ENCODE peak calls at places on chromosomes 11 and 22, in nine cellular contexts. One of them, this sample, is unnamed. For H3K36me3 and H3K27me3, the result is how much of the 10 kb centered on the place peaks cover.

GRCh38 chr22:35552186-35552842 is 11.7 kb downstream of the RASD2 start:
- DNase-seq in ovary: no peak
- DNase-seq in GM23248: peak
- DNase-seq in CD4-positive, alpha-beta memory T cell: peak
- DNase-seq in MM.1S: peak
- DNase-seq in colonic mucosa: peak
- DNase-seq in GM06990: peak
- DNase-seq in breast epithelium: no peak
- DNase-seq in aorta: no peak
- DNase-seq in this sample: peak

GRCh38 chr11:296206-296975 is 2.9 kb downstream of the IFITM5 start:
- DNase-seq in CD4-positive, alpha-beta memory T cell: no peak
- DNase-seq in GM06990: peak
- DNase-seq in ovary: no peak
- DNase-seq in GM23248: no peak
- DNase-seq in aorta: peak
- DNase-seq in MM.1S: no peak
- DNase-seq in breast epithelium: no peak
- DNase-seq in colonic mucosa: no peak
- DNase-seq in this sample: no peak

GRCh38 chr11:32939046-32939445 is 46.4 kb downstream of the QSER1 start:
- DNase-seq in GM06990: no peak
- DNase-seq in aorta: no peak
- DNase-seq in ovary: no peak
- DNase-seq in CD4-positive, alpha-beta memory T cell: no peak
- DNase-seq in breast epithelium: no peak
- DNase-seq in MM.1S: peak
- DNase-seq in GM23248: no peak
- DNase-seq in colonic mucosa: no peak
- DNase-seq in this sample: no peak

GRCh38 chr11:120599816-120600420 is 88.4 kb downstream of the GRIK4 start:
- DNase-seq in breast epithelium: no peak
- DNase-seq in MM.1S: no peak
- DNase-seq in GM06990: no peak
- DNase-seq in aorta: peak
- DNase-seq in ovary: no peak
- DNase-seq in GM23248: no peak
- DNase-seq in colonic mucosa: no peak
- DNase-seq in CD4-positive, alpha-beta memory T cell: no peak
- DNase-seq in this sample: no peak

GRCh38 chr22:31039393-31039792 is 41.7 kb upstream of the SMTN start:
- DNase-seq in GM06990: no peak
- DNase-seq in colonic mucosa: no peak
- DNase-seq in MM.1S: no peak
- DNase-seq in GM23248: peak
- DNase-seq in ovary: peak
- DNase-seq in aorta: no peak
- DNase-seq in breast epithelium: no peak
- DNase-seq in CD4-positive, alpha-beta memory T cell: no peak
- DNase-seq in this sample: no peak

GRCh38 chr11:6862961-6863360 is at the start of gene OR10A2:
- DNase-seq in breast epithelium: no peak
- DNase-seq in aorta: no peak
- DNase-seq in GM06990: no peak
- DNase-seq in MM.1S: no peak
- DNase-seq in colonic mucosa: no peak
- DNase-seq in CD4-positive, alpha-beta memory T cell: no peak
- DNase-seq in GM23248: peak
- DNase-seq in ovary: no peak
- DNase-seq in this sample: no peak

GRCh38 chr22:26612652-26613051 is 5.2 kb downstream of the CRYBB1 start:
- DNase-seq in GM23248: no peak
- DNase-seq in ovary: no peak
- DNase-seq in CD4-positive, alpha-beta memory T cell: no peak
- DNase-seq in breast epithelium: no peak
- DNase-seq in aorta: no peak
- DNase-seq in colonic mucosa: no peak
- DNase-seq in MM.1S: no peak
- DNase-seq in GM06990: no peak
- DNase-seq in this sample: no peak

GRCh38 chr22:19108807-19109197 is 13.4 kb downstream of the DGCR2 start:
- DNase-seq in CD4-positive, alpha-beta memory T cell: no peak
- DNase-seq in aorta: peak
- DNase-seq in ovary: no peak
- DNase-seq in MM.1S: no peak
- DNase-seq in breast epithelium: no peak
- DNase-seq in GM06990: no peak
- DNase-seq in GM23248: no peak
- DNase-seq in colonic mucosa: no peak
- DNase-seq in this sample: no peak

GRCh38 chr11:93143800-93144199 is 54.0 kb downstream of the SLC36A4 start:
- DNase-seq in GM23248: no peak
- DNase-seq in breast epithelium: no peak
- DNase-seq in ovary: no peak
- DNase-seq in GM06990: peak
- DNase-seq in colonic mucosa: no peak
- DNase-seq in CD4-positive, alpha-beta memory T cell: no peak
- DNase-seq in aorta: no peak
- DNase-seq in MM.1S: no peak
- DNase-seq in this sample: no peak

DNA sequence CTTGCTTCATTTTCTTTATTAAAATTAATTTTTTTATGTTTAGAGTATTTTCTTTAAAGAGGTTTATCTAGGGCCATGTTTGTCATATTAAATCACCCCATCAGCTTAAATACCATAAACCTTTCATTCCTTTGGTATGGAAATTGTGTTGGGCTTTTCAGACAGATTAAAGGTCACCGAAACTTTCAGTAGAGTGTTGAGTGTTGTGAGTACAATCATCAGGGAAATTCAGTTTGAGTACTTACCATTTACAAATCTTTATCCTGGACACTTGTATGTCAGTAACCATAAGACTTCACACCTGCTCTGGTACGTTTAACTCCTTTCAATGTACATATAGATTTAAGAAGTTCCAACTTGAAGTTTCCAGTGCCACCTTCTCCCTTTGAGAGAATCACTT is 12.0 kb downstream of the PRMT3 start:
- DNase-seq in GM23248: no peak
- DNase-seq in GM06990: no peak
- DNase-seq in ovary: no peak
- DNase-seq in colonic mucosa: no peak
- DNase-seq in CD4-positive, alpha-beta memory T cell: no peak
- DNase-seq in aorta: no peak
- DNase-seq in MM.1S: no peak
- DNase-seq in breast epithelium: no peak
- DNase-seq in this sample: no peak
- H3K36me3 ChIP-seq in GM23248: under half
- H3K36me3 ChIP-seq in GM06990: under half
- H3K36me3 ChIP-seq in ovary: under half
- H3K36me3 ChIP-seq in colonic mucosa: under half
- H3K36me3 ChIP-seq in CD4-positive, alpha-beta memory T cell: under half
- H3K36me3 ChIP-seq in aorta: under half
- H3K36me3 ChIP-seq in MM.1S: under half
- H3K36me3 ChIP-seq in breast epithelium: under half
- H3K36me3 ChIP-seq in this sample: under half

GRCh38 chr11:35470616-35471015 is 51.3 kb upstream of the SLC1A2 start:
- DNase-seq in GM23248: no peak
- DNase-seq in CD4-positive, alpha-beta memory T cell: no peak
- DNase-seq in ovary: no peak
- DNase-seq in colonic mucosa: no peak
- DNase-seq in GM06990: no peak
- DNase-seq in breast epithelium: no peak
- DNase-seq in MM.1S: no peak
- DNase-seq in aorta: no peak
- DNase-seq in this sample: no peak

GRCh38 chr11:35464308-35464707 is 45.0 kb upstream of the SLC1A2 start:
- DNase-seq in GM23248: peak
- DNase-seq in breast epithelium: no peak
- DNase-seq in CD4-positive, alpha-beta memory T cell: no peak
- DNase-seq in MM.1S: no peak
- DNase-seq in GM06990: no peak
- DNase-seq in colonic mucosa: no peak
- DNase-seq in aorta: no peak
- DNase-seq in ovary: no peak
- DNase-seq in this sample: no peak

GRCh38 chr11:35463211-35463810 is 44.0 kb upstream of the SLC1A2 start:
- DNase-seq in ovary: no peak
- DNase-seq in colonic mucosa: no peak
- DNase-seq in breast epithelium: no peak
- DNase-seq in GM06990: no peak
- DNase-seq in GM23248: no peak
- DNase-seq in MM.1S: no peak
- DNase-seq in CD4-positive, alpha-beta memory T cell: no peak
- DNase-seq in aorta: no peak
- DNase-seq in this sample: no peak

GRCh38 chr11:35461917-35462316 is 42.6 kb upstream of the SLC1A2 start:
- DNase-seq in MM.1S: no peak
- DNase-seq in GM23248: no peak
- DNase-seq in breast epithelium: no peak
- DNase-seq in aorta: no peak
- DNase-seq in ovary: no peak
- DNase-seq in colonic mucosa: no peak
- DNase-seq in CD4-positive, alpha-beta memory T cell: no peak
- DNase-seq in GM06990: no peak
- DNase-seq in this sample: no peak

DNA sequence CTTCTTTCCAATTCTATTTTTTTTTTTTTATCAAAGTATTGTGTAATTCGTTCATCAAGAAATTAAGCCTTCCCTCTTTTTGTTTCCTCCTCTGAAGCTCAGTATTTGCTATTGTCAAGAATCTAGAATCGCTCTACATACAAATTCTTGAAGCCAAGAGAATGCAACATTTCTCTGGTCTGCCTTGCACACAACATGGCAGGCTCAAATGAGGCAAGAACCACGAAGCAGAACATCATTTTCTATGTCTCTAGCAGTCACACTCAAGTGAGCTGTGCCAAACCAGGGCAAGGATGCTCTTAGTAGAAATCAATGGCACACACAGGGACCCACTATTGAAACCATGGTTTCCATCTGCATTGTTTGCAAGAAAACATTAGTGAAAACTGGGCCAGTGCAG is 46.7 kb upstream of the SLC1A2 start:
- DNase-seq in ovary: no peak
- DNase-seq in MM.1S: no peak
- DNase-seq in breast epithelium: no peak
- DNase-seq in GM06990: no peak
- DNase-seq in colonic mucosa: no peak
- DNase-seq in CD4-positive, alpha-beta memory T cell: no peak
- DNase-seq in GM23248: no peak
- DNase-seq in aorta: no peak
- DNase-seq in this sample: no peak
- H3K27me3 ChIP-seq in ovary: under half
- H3K27me3 ChIP-seq in MM.1S: under half
- H3K27me3 ChIP-seq in breast epithelium: under half
- H3K27me3 ChIP-seq in GM06990: under half
- H3K27me3 ChIP-seq in colonic mucosa: under half
- H3K27me3 ChIP-seq in CD4-positive, alpha-beta memory T cell: under half
- H3K27me3 ChIP-seq in GM23248: under half
- H3K27me3 ChIP-seq in aorta: under half
- H3K27me3 ChIP-seq in this sample: under half

GRCh38 chr22:24566899-24567511 is 11.2 kb downstream of the SNRPD3 start:
- DNase-seq in colonic mucosa: no peak
- DNase-seq in breast epithelium: no peak
- DNase-seq in GM23248: peak
- DNase-seq in GM06990: no peak
- DNase-seq in MM.1S: no peak
- DNase-seq in CD4-positive, alpha-beta memory T cell: no peak
- DNase-seq in ovary: no peak
- DNase-seq in aorta: peak
- DNase-seq in this sample: no peak
- H3K36me3 ChIP-seq in colonic mucosa: under half
- H3K36me3 ChIP-seq in breast epithelium: under half
- H3K36me3 ChIP-seq in GM23248: under half
- H3K36me3 ChIP-seq in GM06990: under half
- H3K36me3 ChIP-seq in MM.1S: under half
- H3K36me3 ChIP-seq in CD4-positive, alpha-beta memory T cell: under half
- H3K36me3 ChIP-seq in ovary: under half
- H3K36me3 ChIP-seq in aorta: under half
- H3K36me3 ChIP-seq in this sample: half or more

DNA sequence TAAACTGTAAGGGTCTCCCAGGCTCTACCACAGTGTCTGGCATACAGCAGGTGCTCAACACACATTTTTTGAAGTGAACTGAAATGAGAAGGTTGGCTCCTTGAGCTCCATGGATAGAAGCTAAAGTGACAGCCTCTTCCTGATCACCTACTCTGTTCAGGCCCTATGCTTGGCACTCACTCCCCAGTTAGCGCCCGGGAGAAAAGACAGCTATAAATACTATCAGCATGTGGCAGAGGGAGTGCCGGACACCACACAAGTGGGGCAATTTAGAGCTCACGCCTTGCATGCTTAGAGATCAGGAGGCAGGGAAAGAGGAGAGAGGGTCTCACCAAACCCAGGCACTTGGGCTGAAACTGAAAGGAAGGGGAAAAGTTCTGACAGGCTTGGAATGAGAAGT is 195.5 kb downstream of the BUD13 start:
- DNase-seq in ovary: no peak
- DNase-seq in MM.1S: no peak
- DNase-seq in aorta: no peak
- DNase-seq in breast epithelium: no peak
- DNase-seq in CD4-positive, alpha-beta memory T cell: no peak
- DNase-seq in colonic mucosa: no peak
- DNase-seq in GM06990: no peak
- DNase-seq in GM23248: no peak
- DNase-seq in this sample: no peak
- H3K27me3 ChIP-seq in ovary: under half
- H3K27me3 ChIP-seq in MM.1S: under half
- H3K27me3 ChIP-seq in aorta: under half
- H3K27me3 ChIP-seq in breast epithelium: under half
- H3K27me3 ChIP-seq in CD4-positive, alpha-beta memory T cell: under half
- H3K27me3 ChIP-seq in colonic mucosa: under half
- H3K27me3 ChIP-seq in GM06990: under half
- H3K27me3 ChIP-seq in GM23248: under half
- H3K27me3 ChIP-seq in this sample: under half